ENCODE peak calls at places on chromosomes 3 and 15, in six cellular contexts. B is thoracic aorta, L is stomach, E is glutamatergic neuron, N is OCI-LY7, M is RWPE1. H is an unnamed sample.

GRCh38 chr3:129161860-129162271 is 1.0 kb upstream of the ISY1 start:
- DNase-seq in N (peak; percentile 55), L (no peak), B (no peak), M (peak; percentile 48), E (no peak), H (peak; percentile 43)

GRCh38 chr15:58585668-58586461 is 154.1 kb downstream of the LIPC start:
- DNase-seq in M (no peak), E (no peak), L (no peak), N (peak; percentile 71), B (no peak), H (peak; percentile 11)

GRCh38 chr15:20340931-20341661 is 200.5 kb downstream of the GOLGA6L6 start:
- DNase-seq in N (no peak), E (peak; percentile 47), B (no peak), L (peak; percentile 67), M (no peak), H (peak; percentile 69)

GRCh38 chr3:81041331-81041730 is 720.1 kb downstream of the GBE1 start:
- DNase-seq in B (no peak), E (no peak), M (no peak), L (no peak), N (no peak), H (no peak)

GRCh38 chr3:68088216-68088615 is 433.8 kb upstream of the SUCLG2 start:
- DNase-seq in L (no peak), E (no peak), N (no peak), B (no peak), M (no peak), H (no peak)

GRCh38 chr3:141071681-141072260 is 20.6 kb downstream of the SPSB4 start:
- DNase-seq in E (no peak), N (no peak), L (no peak), B (no peak), M (no peak), H (no peak)

GRCh38 chr3:195128255-195129071 is 142.5 kb downstream of the XXYLT1 start:
- DNase-seq in N (no peak), M (no peak), B (no peak), L (no peak), E (no peak), H (peak; percentile 40)

GRCh38 chr3:174156200-174156599 is 702.9 kb upstream of the NAALADL2 start:
- DNase-seq in L (no peak), N (no peak), M (no peak), B (no peak), E (no peak), H (no peak)

GRCh38 chr15:31446546-31446945 is 119.9 kb downstream of the KLF13 start:
- DNase-seq in M (no peak), B (no peak), L (no peak), E (no peak), N (no peak), H (no peak)

GRCh38 chr15:79872358-79873017 is 24.3 kb downstream of the MTHFS start:
- DNase-seq in B (no peak), M (no peak), N (no peak), E (no peak), L (no peak), H (no peak)

GRCh38 chr3:53211704-53212702 is 43.8 kb downstream of the TKT start:
- DNase-seq in L (no peak), B (no peak), E (no peak), N (no peak), M (no peak), H (no peak)

GRCh38 chr3:11498646-11499045 is 145.1 kb downstream of the VGLL4 start:
- DNase-seq in L (peak; percentile 91), B (no peak), E (no peak), N (no peak), M (no peak), H (no peak)

GRCh38 chr3:196763179-196763578 is 23.5 kb downstream of the PAK2 start:
- DNase-seq in M (no peak), L (no peak), N (no peak), E (no peak), B (no peak), H (no peak)

GRCh38 chr3:119644481-119644880 is 15.9 kb downstream of the POPDC2 start:
- DNase-seq in B (no peak), N (no peak), L (no peak), M (no peak), E (no peak), H (no peak)

GRCh38 chr3:17088602-17089313 is 204.0 kb downstream of the PLCL2 start:
- DNase-seq in E (no peak), N (no peak), B (no peak), L (no peak), M (no peak), H (no peak)

GRCh38 chr3:14016900-14017475 is 107.7 kb downstream of the CHCHD4 start:
- DNase-seq in M (peak; percentile 26), E (no peak), N (no peak), L (no peak), B (no peak), H (no peak)

GRCh38 chr3:124587053-124587408 is 143.2 kb upstream of the UMPS start:
- DNase-seq in M (no peak), E (no peak), L (peak; percentile 71), B (no peak), N (no peak), H (no peak)

GRCh38 chr15:49815937-49816336 is 195.1 kb downstream of the DTWD1 start:
- DNase-seq in M (no peak), N (no peak), L (no peak), B (no peak), E (no peak), H (no peak)

GRCh38 chr15:66951531-66951930 is 113.9 kb upstream of the SMAD3 start:
- DNase-seq in E (no peak), M (no peak), B (no peak), L (no peak), N (no peak), H (no peak)

GRCh38 chr3:194273396-194274310 is 77.5 kb downstream of the CPN2 start:
- DNase-seq in E (no peak), L (no peak), N (no peak), B (no peak), M (no peak), H (no peak)

GRCh38 chr3:23209103-23209502 is 6.0 kb downstream of the UBE2E2 start:
- DNase-seq in N (no peak), L (no peak), B (no peak), E (no peak), M (no peak), H (no peak)

GRCh38 chr3:88668180-88668579 is 439.2 kb upstream of the EPHA3 start:
- DNase-seq in N (no peak), L (no peak), E (no peak), B (no peak), M (no peak), H (no peak)
- TF ChIP-seq CTCF in N (no peak), L (no peak), E (no peak), B (no peak), M (no peak), H (no peak)

GRCh38 chr15:28935316-28935715 is 49.5 kb downstream of the APBA2 start:
- DNase-seq in M (no peak), L (no peak), B (no peak), N (peak; percentile 48), E (peak; percentile 72), H (no peak)
- TF ChIP-seq CTCF in M (no peak), L (no peak), B (no peak), N (peak; percentile 75), E (peak; percentile 46), H (peak; percentile 41)

GRCh38 chr3:66418432-66419052 is 82.3 kb downstream of the LRIG1 start:
- DNase-seq in N (no peak), B (peak; percentile 69), L (peak; percentile 73), M (no peak), E (no peak), H (no peak)
- TF ChIP-seq CTCF in N (no peak), B (no peak), L (no peak), M (no peak), E (no peak), H (no peak)

GRCh38 chr3:159763466-159764210 is 225.0 kb upstream of the IL12A start:
- DNase-seq in B (peak; percentile 53), E (peak; percentile 81), N (no peak), L (peak; percentile 62), M (peak; percentile 87), H (peak; percentile 84)

GRCh38 chr3:159765025-159765859 is 223.4 kb upstream of the IL12A start:
- DNase-seq in M (peak; percentile 93), N (no peak), E (peak; percentile 65), L (peak; percentile 41), B (peak; percentile 91), H (peak; percentile 39)

GRCh38 chr3:159764211-159765024 is 224.2 kb upstream of the IL12A start:
- DNase-seq in B (peak; percentile 25), E (peak; percentile 65), N (no peak), L (no peak), M (peak; percentile 77), H (peak; percentile 65)

GRCh38 chr3:159765860-159766294 is 222.8 kb upstream of the IL12A start:
- DNase-seq in B (peak; percentile 33), M (no peak), N (no peak), E (no peak), L (no peak), H (no peak)

DNA sequence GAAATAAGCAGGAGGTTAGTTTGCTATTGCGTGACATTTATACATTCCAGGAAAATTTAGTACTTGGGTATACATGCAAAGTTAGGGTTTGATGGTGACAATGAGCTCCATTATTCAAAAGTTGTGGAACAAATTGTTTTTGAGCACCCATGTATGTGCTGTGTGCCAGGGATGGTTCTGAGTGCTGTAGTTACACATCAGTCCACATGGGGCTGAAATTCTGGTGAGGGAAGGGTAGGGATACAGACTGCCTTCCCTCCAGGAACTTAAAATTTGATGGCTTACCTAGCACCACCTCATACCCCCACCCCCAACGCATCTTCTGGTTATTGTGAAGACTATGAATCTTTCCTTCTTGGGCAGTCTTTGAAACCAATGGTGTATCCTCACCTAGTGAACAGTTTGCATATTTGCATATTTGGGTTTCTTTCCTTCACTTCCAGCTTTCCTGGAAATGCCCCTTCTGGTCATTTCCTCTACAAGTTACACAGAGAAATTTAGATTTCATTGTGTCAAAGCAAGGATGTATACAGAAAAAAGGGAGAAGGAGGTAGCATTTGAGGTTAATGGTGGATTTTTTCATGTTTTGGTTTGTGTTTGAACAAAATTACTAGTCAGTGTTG is 222.0 kb upstream of the IL12A start:
- DNase-seq in M (no peak), N (no peak), B (no peak), L (no peak), E (no peak), H (no peak)
- TF ChIP-seq CTCF in M (peak; percentile 30), N (no peak), B (peak; percentile 73), L (no peak), E (peak; percentile 74), H (no peak)

DNA sequence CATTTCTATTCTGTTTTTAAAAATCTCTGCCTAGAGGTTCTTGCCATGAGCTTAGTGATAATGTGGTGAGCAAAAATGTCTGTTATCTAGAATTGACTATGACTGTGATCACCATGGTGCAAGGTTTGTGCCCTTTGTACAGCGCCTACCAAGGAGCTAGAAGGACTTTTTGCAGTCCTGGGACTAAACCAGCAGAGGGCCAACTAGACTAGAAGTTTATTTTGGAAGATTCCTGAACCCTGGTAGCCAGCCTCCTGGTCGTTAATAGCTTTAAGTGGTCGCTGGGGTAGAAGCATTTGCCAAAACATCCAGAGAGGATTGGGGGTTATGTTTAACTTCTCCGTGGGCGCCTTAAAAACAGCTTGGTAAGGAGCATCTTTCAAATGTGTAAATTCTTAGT is 7.8 kb downstream of the SCG5 start:
- DNase-seq in L (no peak), B (no peak), E (no peak), M (no peak), N (no peak), H (no peak)
- TF ChIP-seq CTCF in L (no peak), B (no peak), E (no peak), M (no peak), N (peak; percentile 52), H (peak; percentile 3)